ENCODE peak calls at places on chromosomes 16 and 17, in nine cellular contexts. M is ovary; P is AG09319; O is AG10803; A is tibial artery; C is CD8-positive, alpha-beta T cell; D is fibroblast of mammary gland; Z is uterus; Q is right lobe of liver. V is an unnamed sample.

GRCh38 chr16:80607204-80607603 is 66.4 kb downstream of the DYNLRB2 start:
- DNase-seq in D (no peak), Z (no peak), O (no peak), A (peak), M (no peak), Q (no peak), C (no peak), P (no peak), V (no peak)

GRCh38 chr17:9174312-9174711 is 153.0 kb downstream of the NTN1 start:
- DNase-seq in O (no peak), Z (no peak), Q (no peak), D (no peak), C (no peak), P (no peak), M (no peak), A (no peak), V (no peak)

GRCh38 chr17:78759203-78759968 is 22.7 kb downstream of the CYTH1 start:
- DNase-seq in Q (no peak), P (no peak), O (no peak), D (peak), A (no peak), Z (no peak), C (peak), M (peak), V (no peak)

GRCh38 chr16:83389751-83390150 is 418.0 kb upstream of the HSBP1 start:
- DNase-seq in Q (no peak), O (no peak), C (no peak), Z (no peak), M (no peak), A (no peak), P (no peak), D (no peak), V (no peak)

GRCh38 chr17:74529243-74529642 is 2.0 kb downstream of the CD300LB start:
- DNase-seq in A (peak), D (no peak), Q (no peak), P (no peak), O (no peak), M (no peak), C (no peak), Z (no peak), V (peak)

GRCh38 chr17:21463779-21464407 is 87.7 kb downstream of the KCNJ12 start:
- DNase-seq in P (no peak), D (no peak), Q (no peak), A (no peak), Z (no peak), O (no peak), C (no peak), M (no peak), V (no peak)

GRCh38 chr17:36550491-36551417 is 6.0 kb downstream of the GGNBP2 start:
- DNase-seq in O (no peak), P (no peak), A (no peak), Q (no peak), M (no peak), D (no peak), Z (no peak), C (no peak), V (no peak)

GRCh38 chr17:37358830-37359681 is 16.7 kb upstream of the C17orf78 start:
- DNase-seq in C (peak), Z (peak), O (peak), M (peak), A (peak), Q (peak), D (peak), P (peak), V (peak)

GRCh38 chr16:72985148-72985882 is 62.6 kb downstream of the ZFHX3 start:
- DNase-seq in D (peak), O (peak), P (peak), A (peak), M (no peak), C (no peak), Z (peak), Q (no peak), V (peak)

GRCh38 chr16:30760577-30761426 is 1.1 kb downstream of the CFAP119 start:
- DNase-seq in C (no peak), Q (no peak), Z (no peak), P (no peak), A (no peak), D (peak), O (no peak), M (peak), V (no peak)

GRCh38 chr16:67034478-67034877 is 5.5 kb downstream of the CBFB start:
- DNase-seq in C (no peak), Q (no peak), M (no peak), P (no peak), O (peak), D (peak), Z (no peak), A (no peak), V (no peak)

GRCh38 chr17:80885922-80886582 is 105.6 kb upstream of the CHMP6 start:
- DNase-seq in A (no peak), Q (no peak), M (no peak), C (no peak), P (no peak), O (no peak), D (no peak), Z (no peak), V (no peak)

GRCh38 chr17:50107790-50108414 is 12.8 kb downstream of the PDK2 start:
- DNase-seq in P (no peak), D (peak), M (no peak), A (no peak), C (no peak), O (peak), Z (no peak), Q (no peak), V (no peak)

GRCh38 chr16:57355898-57356414 is 2.6 kb upstream of the CCL22 start:
- DNase-seq in O (no peak), Z (no peak), Q (no peak), C (no peak), A (no peak), P (no peak), M (no peak), D (no peak), V (peak)

GRCh38 chr17:19718041-19718612 is 1.7 kb upstream of the SLC47A2 start:
- DNase-seq in M (no peak), A (no peak), D (no peak), O (no peak), Q (no peak), C (no peak), P (no peak), Z (no peak), V (no peak)

GRCh38 chr17:79053251-79053925 is 21.2 kb upstream of the ENGASE start:
- DNase-seq in Q (no peak), P (no peak), C (no peak), A (no peak), Z (no peak), M (no peak), D (peak), O (peak), V (no peak)

GRCh38 chr17:63772801-63773271 is 561 bp downstream of the CCDC47 start:
- DNase-seq in P (no peak), M (no peak), O (peak), A (no peak), C (no peak), D (peak), Z (no peak), Q (no peak), V (no peak)

GRCh38 chr16:88479795-88480760 is 27.0 kb downstream of the ZFPM1 start:
- DNase-seq in Z (no peak), P (no peak), O (no peak), D (no peak), Q (no peak), C (peak), M (no peak), A (no peak), V (no peak)

GRCh38 chr17:30378797-30379302 is at the start of gene CPD:
- DNase-seq in A (peak), D (peak), P (peak), Z (peak), M (peak), C (peak), Q (peak), O (peak), V (peak)

GRCh38 chr16:50296807-50297206 is 30.5 kb downstream of the ADCY7 start:
- DNase-seq in P (no peak), D (no peak), C (no peak), M (no peak), Q (no peak), A (peak), O (no peak), Z (no peak), V (no peak)

GRCh38 chr16:57818377-57819055 is 16.2 kb upstream of the KIFC3 start:
- DNase-seq in Q (no peak), A (no peak), P (no peak), O (no peak), M (no peak), C (no peak), D (no peak), Z (no peak), V (no peak)

GRCh38 chr17:28524476-28525415 is 18.6 kb downstream of the FOXN1 start:
- DNase-seq in C (no peak), Q (no peak), A (no peak), Z (no peak), O (peak), P (peak), M (no peak), D (peak), V (no peak)

GRCh38 chr17:15963670-15964110 is 18.8 kb downstream of the ADORA2B start:
- DNase-seq in O (no peak), P (no peak), C (no peak), D (peak), Q (no peak), Z (no peak), M (no peak), A (no peak), V (no peak)
- TF ChIP-seq CTCF in O (no peak), P (no peak), C (no peak), D (no peak), Q (no peak), Z (no peak), M (no peak), A (no peak), V (no peak)

GRCh38 chr16:87347932-87348615 is 30.9 kb upstream of the C16orf95 start:
- DNase-seq in P (no peak), C (no peak), O (no peak), Q (no peak), Z (no peak), M (no peak), A (no peak), D (no peak), V (no peak)
- TF ChIP-seq CTCF in P (no peak), C (no peak), O (no peak), Q (no peak), Z (no peak), M (no peak), A (no peak), D (no peak), V (no peak)

GRCh38 chr17:57004944-57005579 is 27.1 kb downstream of the SCPEP1 start:
- DNase-seq in A (no peak), O (no peak), D (no peak), C (no peak), M (no peak), P (no peak), Z (no peak), Q (no peak), V (peak)
- TF ChIP-seq CTCF in A (peak), O (no peak), D (no peak), C (no peak), M (no peak), P (no peak), Z (no peak), Q (peak), V (no peak)

GRCh38 chr16:2762711-2763110 is 10.3 kb downstream of the SRRM2 start:
- DNase-seq in Q (no peak), Z (no peak), O (no peak), A (no peak), D (no peak), M (no peak), C (no peak), P (no peak), V (no peak)

GRCh38 chr16:2765462-2766404 is 11.3 kb downstream of the ELOB start:
- DNase-seq in D (no peak), P (no peak), A (no peak), Z (no peak), C (no peak), Q (no peak), M (no peak), O (no peak), V (no peak)

GRCh38 chr16:2766430-2767139 is 10.5 kb downstream of the ELOB start:
- DNase-seq in D (no peak), C (no peak), O (no peak), A (no peak), P (no peak), M (no peak), Z (no peak), Q (no peak), V (no peak)

GRCh38 chr16:2763173-2763572 is 10.7 kb downstream of the SRRM2 start:
- DNase-seq in O (no peak), Q (no peak), A (no peak), M (no peak), Z (no peak), P (no peak), C (no peak), D (no peak), V (no peak)

GRCh38 chr16:2764718-2765117 is 12.3 kb downstream of the SRRM2 start:
- DNase-seq in A (no peak), C (no peak), M (no peak), D (no peak), Z (no peak), P (no peak), O (no peak), Q (no peak), V (no peak)
- TF ChIP-seq CTCF in A (no peak), C (no peak), M (no peak), D (no peak), Z (no peak), P (no peak), O (no peak), Q (no peak), V (no peak)

DNA sequence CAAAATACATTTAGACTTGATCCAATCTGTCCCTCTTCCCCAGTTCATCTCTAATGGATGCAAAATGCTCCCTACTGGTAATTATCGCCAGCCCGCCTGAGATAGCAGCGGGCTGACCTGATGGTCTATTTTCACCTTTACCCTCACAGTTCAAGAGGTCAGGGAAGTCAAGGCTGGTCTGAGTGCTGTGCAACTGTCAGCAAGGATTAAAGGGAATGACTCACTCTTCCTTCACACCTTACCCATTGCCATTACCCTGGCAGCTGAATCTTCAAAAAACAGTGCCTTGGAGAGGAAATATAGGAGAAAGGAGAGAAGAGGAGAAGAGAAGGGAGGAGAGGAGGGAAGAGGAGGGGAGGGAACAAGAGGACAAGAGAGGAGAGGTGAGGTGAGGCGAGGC is 36.3 kb downstream of the GRB7 start:
- DNase-seq in M (no peak), Q (no peak), C (no peak), Z (no peak), P (no peak), D (no peak), A (no peak), O (no peak), V (no peak)
- TF ChIP-seq CTCF in M (no peak), Q (no peak), C (no peak), Z (no peak), P (no peak), D (no peak), A (no peak), O (no peak), V (no peak)

GRCh38 chr16:89490386-89491237 is at the start of gene ANKRD11:
- DNase-seq in P (peak), A (peak), O (peak), Z (peak), Q (peak), M (peak), C (peak), D (peak), V (peak)

GRCh38 chr16:89491974-89492687 is 1.8 kb upstream of the ANKRD11 start:
- DNase-seq in A (no peak), O (no peak), M (no peak), D (peak), P (no peak), C (no peak), Z (no peak), Q (no peak), V (no peak)

GRCh38 chr16:89489731-89490385 is 503 bp downstream of the ANKRD11 start:
- DNase-seq in P (no peak), M (peak), Q (peak), Z (peak), C (no peak), A (no peak), O (no peak), D (no peak), V (no peak)

GRCh38 chr16:89491238-89491869 is 993 bp upstream of the ANKRD11 start:
- DNase-seq in D (no peak), M (no peak), Z (no peak), Q (no peak), P (no peak), O (peak), A (no peak), C (no peak), V (no peak)

DNA sequence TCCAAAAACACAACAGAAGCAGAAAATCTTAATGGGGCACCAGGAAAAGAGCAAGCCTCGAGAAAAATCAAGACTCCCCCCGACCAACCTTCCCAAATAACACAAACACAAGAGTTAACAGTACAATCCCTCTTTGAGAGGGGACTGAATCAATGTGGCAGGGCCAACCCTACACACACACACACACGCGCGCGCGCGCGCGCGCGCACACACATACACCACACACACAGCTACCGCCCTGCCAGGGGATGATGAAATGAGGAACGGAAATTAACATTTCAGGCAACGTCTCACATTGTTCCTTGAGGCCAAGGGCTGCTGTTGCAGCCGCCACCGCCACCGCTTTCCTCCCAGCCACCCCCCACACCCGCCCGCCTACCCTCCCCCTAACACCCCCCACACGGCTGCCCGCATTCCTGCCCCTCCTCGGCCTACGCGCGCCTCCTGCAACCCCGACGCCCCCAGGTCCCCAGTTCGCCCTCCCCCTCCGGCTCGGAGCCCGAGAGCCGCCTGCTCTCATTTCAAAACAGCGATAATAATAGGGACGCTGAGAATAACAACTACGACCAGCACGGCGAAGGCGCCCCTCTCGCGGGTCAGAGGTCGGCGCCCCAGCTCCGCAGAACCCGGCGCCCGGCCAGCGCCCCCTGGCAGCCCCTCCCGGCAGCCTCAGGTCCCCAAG is 1.2 kb downstream of the ANKRD11 start:
- DNase-seq in Q (peak), C (peak), P (peak), A (peak), O (peak), D (peak), Z (peak), M (peak), V (peak)
- TF ChIP-seq CTCF in Q (no peak), C (no peak), P (peak), A (peak), O (peak), D (peak), Z (peak), M (peak), V (no peak)

DNA sequence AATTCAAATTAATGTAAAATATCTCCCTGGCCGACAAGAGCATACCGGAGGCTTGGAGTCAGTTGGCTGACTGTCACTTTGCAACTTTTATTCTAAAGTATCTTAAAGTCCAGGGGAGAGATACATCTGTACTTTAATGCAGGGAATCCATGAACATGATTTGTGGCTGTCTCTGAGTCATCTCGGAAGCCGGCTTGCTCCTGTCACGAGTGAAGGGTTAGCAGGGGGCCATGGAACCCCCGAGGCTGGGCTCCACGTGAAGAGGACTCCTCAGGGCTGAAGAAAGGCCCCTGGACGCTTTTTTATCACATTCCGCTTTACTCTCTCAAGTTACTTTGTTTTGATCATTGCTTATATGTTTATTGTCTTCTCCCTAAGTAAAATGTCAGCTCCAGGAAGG is 13.2 kb downstream of the TVP23A start:
- DNase-seq in Q (no peak), P (no peak), M (no peak), Z (no peak), A (no peak), D (no peak), C (no peak), O (no peak), V (no peak)
- TF ChIP-seq CTCF in Q (no peak), P (no peak), M (no peak), Z (no peak), A (no peak), D (no peak), C (no peak), O (no peak), V (no peak)

DNA sequence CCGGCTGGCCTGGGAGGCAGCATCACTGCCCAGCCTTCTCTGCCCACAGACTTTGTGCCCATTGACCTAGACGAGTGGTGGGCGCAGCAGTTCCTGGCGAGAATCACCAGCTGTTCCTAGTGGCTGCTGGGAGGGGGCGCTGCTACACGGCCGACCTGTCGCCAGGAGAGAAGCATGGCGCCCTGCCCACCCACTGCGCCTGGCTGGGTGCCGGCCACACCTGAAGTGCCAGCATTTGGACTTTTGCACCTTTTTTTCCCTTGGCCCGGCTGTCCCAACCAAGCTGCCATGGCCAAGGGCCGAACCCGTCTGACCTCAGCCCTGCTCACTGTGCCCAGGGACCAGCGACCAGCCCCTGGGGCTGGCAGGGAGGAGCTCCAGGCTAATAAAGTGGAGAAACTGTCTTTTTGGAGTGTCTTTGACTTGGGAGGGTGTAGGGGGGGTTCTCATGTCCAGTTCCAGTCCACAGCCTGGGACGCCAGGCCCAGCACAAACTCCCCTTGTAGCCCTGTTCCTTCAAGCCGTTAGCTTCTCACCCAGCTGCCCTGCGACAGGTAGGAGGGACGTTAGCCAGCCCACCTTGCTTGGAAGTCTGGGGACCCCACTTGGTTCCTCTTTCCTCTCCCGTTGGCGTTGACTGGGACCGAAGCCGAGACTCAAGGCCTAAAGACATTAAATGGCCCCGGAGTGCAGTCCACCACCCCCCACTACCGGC is 937 bp upstream of the WDR90 start:
- DNase-seq in O (peak), A (no peak), Q (peak), M (no peak), Z (no peak), C (peak), D (no peak), P (no peak), V (no peak)
- TF ChIP-seq CTCF in O (peak), A (no peak), Q (peak), M (no peak), Z (no peak), C (peak), D (peak), P (peak), V (no peak)

GRCh38 chr16:12320298-12320706 is 343.8 kb downstream of the SNX29 start:
- DNase-seq in D (peak), P (no peak), Q (no peak), A (no peak), Z (no peak), M (no peak), O (peak), C (no peak), V (no peak)
- TF ChIP-seq CTCF in D (no peak), P (no peak), Q (no peak), A (no peak), Z (no peak), M (no peak), O (no peak), C (no peak), V (no peak)

V was measured in coronary artery.